ENCODE peak calls at places on chromosomes 16 and 17, in five cellular contexts. One of them, this sample, is unnamed.

GRCh38 chr17:9982159-9982558 is 77.1 kb upstream of the RCVRN start:
- DNase-seq in A549: peak
- DNase-seq in lower lobe of right lung: no peak
- DNase-seq in stomach: no peak
- DNase-seq in NB4: peak
- DNase-seq in this sample: no peak

GRCh38 chr17:81076097-81076754 is 41.3 kb downstream of the BAIAP2 start:
- DNase-seq in lower lobe of right lung: no peak
- DNase-seq in A549: no peak
- DNase-seq in stomach: no peak
- DNase-seq in NB4: no peak
- DNase-seq in this sample: no peak

GRCh38 chr17:60610481-60610880 is 10.5 kb downstream of the PPM1D start:
- DNase-seq in stomach: no peak
- DNase-seq in A549: no peak
- DNase-seq in NB4: no peak
- DNase-seq in lower lobe of right lung: no peak
- DNase-seq in this sample: no peak

GRCh38 chr16:88983771-88984687 is 7.0 kb upstream of the CBFA2T3 start:
- DNase-seq in stomach: no peak
- DNase-seq in A549: no peak
- DNase-seq in NB4: no peak
- DNase-seq in lower lobe of right lung: no peak
- DNase-seq in this sample: no peak

GRCh38 chr16:49096191-49096945 is 185.3 kb downstream of the CBLN1 start:
- DNase-seq in lower lobe of right lung: no peak
- DNase-seq in NB4: no peak
- DNase-seq in A549: no peak
- DNase-seq in stomach: no peak
- DNase-seq in this sample: no peak

GRCh38 chr16:54846761-54847160 is 83.9 kb upstream of the IRX5 start:
- DNase-seq in lower lobe of right lung: no peak
- DNase-seq in NB4: no peak
- DNase-seq in stomach: no peak
- DNase-seq in A549: peak
- DNase-seq in this sample: no peak

GRCh38 chr17:65487161-65487560 is 74.3 kb downstream of the AXIN2 start:
- DNase-seq in lower lobe of right lung: no peak
- DNase-seq in stomach: no peak
- DNase-seq in NB4: no peak
- DNase-seq in A549: no peak
- DNase-seq in this sample: no peak

GRCh38 chr17:68377771-68378201 is 79.5 kb downstream of the WIPI1 start:
- DNase-seq in NB4: no peak
- DNase-seq in A549: no peak
- DNase-seq in lower lobe of right lung: no peak
- DNase-seq in stomach: no peak
- DNase-seq in this sample: no peak

GRCh38 chr17:27633312-27634025 is 2.5 kb downstream of the LGALS9 start:
- DNase-seq in stomach: no peak
- DNase-seq in NB4: no peak
- DNase-seq in A549: no peak
- DNase-seq in lower lobe of right lung: peak
- DNase-seq in this sample: no peak

GRCh38 chr16:89863741-89864391 is 9.5 kb upstream of the TCF25 start:
- DNase-seq in A549: no peak
- DNase-seq in lower lobe of right lung: peak
- DNase-seq in NB4: peak
- DNase-seq in stomach: no peak
- DNase-seq in this sample: no peak

GRCh38 chr16:65782537-65783290 is 583.8 kb upstream of the CDH5 start:
- DNase-seq in stomach: no peak
- DNase-seq in lower lobe of right lung: no peak
- DNase-seq in NB4: no peak
- DNase-seq in A549: no peak
- DNase-seq in this sample: no peak

GRCh38 chr17:6936370-6937028 is 59.4 kb upstream of the ALOX12 start:
- DNase-seq in lower lobe of right lung: no peak
- DNase-seq in NB4: no peak
- DNase-seq in stomach: no peak
- DNase-seq in A549: no peak
- DNase-seq in this sample: no peak

GRCh38 chr16:67483731-67484525 is 581 bp upstream of the AGRP start:
- DNase-seq in NB4: no peak
- DNase-seq in stomach: no peak
- DNase-seq in lower lobe of right lung: no peak
- DNase-seq in A549: no peak
- DNase-seq in this sample: no peak

GRCh38 chr17:6070280-6070894 is at the start of gene WSCD1:
- DNase-seq in stomach: peak
- DNase-seq in A549: peak
- DNase-seq in lower lobe of right lung: no peak
- DNase-seq in NB4: no peak
- DNase-seq in this sample: no peak

GRCh38 chr16:57187508-57187854 is 1.4 kb downstream of the RSPRY1 start:
- DNase-seq in A549: no peak
- DNase-seq in NB4: no peak
- DNase-seq in stomach: no peak
- DNase-seq in lower lobe of right lung: no peak
- DNase-seq in this sample: no peak

GRCh38 chr17:80129006-80129565 is 17.8 kb downstream of the EIF4A3 start:
- DNase-seq in stomach: no peak
- DNase-seq in lower lobe of right lung: no peak
- DNase-seq in NB4: no peak
- DNase-seq in A549: no peak
- DNase-seq in this sample: no peak

GRCh38 chr16:12066823-12067222 is 90.3 kb downstream of the SNX29 start:
- DNase-seq in NB4: no peak
- DNase-seq in A549: no peak
- DNase-seq in stomach: no peak
- DNase-seq in lower lobe of right lung: no peak
- DNase-seq in this sample: no peak

DNA sequence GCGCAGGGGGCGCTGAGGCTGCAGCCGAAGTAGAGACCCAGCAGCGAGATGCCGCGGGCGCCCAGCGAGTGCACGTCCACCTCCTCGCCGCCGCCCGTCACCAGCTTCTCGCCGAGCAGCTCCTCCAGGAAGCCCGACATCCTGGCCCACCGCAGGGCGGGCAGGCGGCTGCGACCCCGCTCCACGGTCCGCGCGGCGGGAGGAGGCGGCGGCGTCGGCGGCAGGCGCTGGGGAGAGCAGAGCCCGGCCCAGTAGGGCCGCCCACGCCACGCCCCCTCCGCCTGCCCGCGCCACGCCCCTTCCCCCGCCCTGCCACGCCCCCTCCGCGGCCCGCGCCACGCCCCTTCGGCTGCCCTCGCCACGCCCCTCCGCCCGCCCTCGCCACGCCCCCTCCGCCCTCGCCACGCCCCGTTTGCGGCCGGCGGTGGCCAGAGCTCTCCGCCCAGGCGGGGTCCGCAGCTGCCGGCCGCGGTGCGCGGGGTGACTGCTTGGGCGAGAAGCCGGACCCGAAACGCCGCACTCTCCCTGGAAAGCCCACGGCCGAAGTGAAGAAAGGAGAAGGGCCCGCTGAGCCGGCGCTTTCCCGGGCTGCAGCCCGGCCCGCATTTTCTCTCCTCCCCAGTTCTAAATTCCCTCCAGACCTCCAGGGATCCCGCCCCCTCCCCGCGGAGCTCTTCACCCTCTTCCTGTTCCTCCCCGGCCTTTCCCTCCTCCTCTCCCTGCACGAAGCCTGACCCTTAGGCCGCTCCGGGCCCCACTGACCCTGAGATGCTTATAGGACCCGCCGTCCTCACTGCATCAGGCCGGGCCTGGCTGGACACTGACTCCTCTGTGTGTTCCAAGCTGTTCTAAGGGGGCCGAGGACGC is at the start of gene NXN:
- DNase-seq in stomach: peak
- DNase-seq in A549: peak
- DNase-seq in lower lobe of right lung: peak
- DNase-seq in NB4: peak
- DNase-seq in this sample: peak
- H3K4me3 ChIP-seq in stomach: peak
- H3K4me3 ChIP-seq in A549: peak
- H3K4me3 ChIP-seq in lower lobe of right lung: peak
- H3K4me3 ChIP-seq in NB4: peak
- H3K4me3 ChIP-seq in this sample: peak

DNA sequence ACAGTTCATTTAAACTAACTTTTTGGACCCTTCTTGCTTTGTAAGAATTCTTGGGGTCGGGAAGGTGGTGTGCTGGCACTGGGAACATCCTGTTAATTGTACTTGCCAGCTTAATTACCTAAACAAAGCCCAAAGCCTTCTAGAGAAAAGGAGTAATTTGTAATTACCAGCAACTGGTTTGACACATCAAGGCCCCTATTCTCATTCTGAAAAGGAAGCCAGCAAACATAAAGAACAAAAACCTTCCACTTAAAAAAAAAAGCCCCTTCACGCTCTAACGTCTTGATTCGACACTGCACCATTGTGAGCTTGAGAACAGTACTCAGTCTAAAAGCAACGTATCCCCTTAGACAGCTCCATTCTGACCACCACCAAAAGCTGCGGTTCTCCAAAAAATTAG is 74.7 kb upstream of the RPH3AL start:
- DNase-seq in lower lobe of right lung: no peak
- DNase-seq in stomach: no peak
- DNase-seq in NB4: no peak
- DNase-seq in A549: no peak
- DNase-seq in this sample: no peak
- H3K4me3 ChIP-seq in lower lobe of right lung: no peak
- H3K4me3 ChIP-seq in stomach: no peak
- H3K4me3 ChIP-seq in NB4: no peak
- H3K4me3 ChIP-seq in A549: no peak
- H3K4me3 ChIP-seq in this sample: no peak

GRCh38 chr17:38451840-38452529 is 23.7 kb downstream of the ARHGAP23 start:
- DNase-seq in A549: no peak
- DNase-seq in NB4: peak
- DNase-seq in lower lobe of right lung: no peak
- DNase-seq in stomach: no peak
- DNase-seq in this sample: peak
- H3K4me3 ChIP-seq in A549: no peak
- H3K4me3 ChIP-seq in NB4: no peak
- H3K4me3 ChIP-seq in lower lobe of right lung: peak
- H3K4me3 ChIP-seq in stomach: peak
- H3K4me3 ChIP-seq in this sample: no peak

GRCh38 chr17:75685508-75685907 is 18.4 kb downstream of the SAP30BP start:
- DNase-seq in stomach: no peak
- DNase-seq in lower lobe of right lung: no peak
- DNase-seq in A549: no peak
- DNase-seq in NB4: no peak
- DNase-seq in this sample: no peak
- H3K4me3 ChIP-seq in stomach: no peak
- H3K4me3 ChIP-seq in lower lobe of right lung: no peak
- H3K4me3 ChIP-seq in A549: no peak
- H3K4me3 ChIP-seq in NB4: no peak
- H3K4me3 ChIP-seq in this sample: no peak

GRCh38 chr17:48551601-48552452 is 6.9 kb upstream of the HOXB2 start:
- DNase-seq in NB4: no peak
- DNase-seq in stomach: no peak
- DNase-seq in lower lobe of right lung: no peak
- DNase-seq in A549: no peak
- DNase-seq in this sample: no peak

GRCh38 chr17:48549909-48550308 is 5.0 kb upstream of the HOXB2 start:
- DNase-seq in NB4: no peak
- DNase-seq in lower lobe of right lung: no peak
- DNase-seq in A549: no peak
- DNase-seq in stomach: no peak
- DNase-seq in this sample: no peak

GRCh38 chr17:48548687-48549621 is 4.0 kb upstream of the HOXB2 start:
- DNase-seq in lower lobe of right lung: no peak
- DNase-seq in stomach: no peak
- DNase-seq in NB4: no peak
- DNase-seq in A549: no peak
- DNase-seq in this sample: no peak

GRCh38 chr17:48551206-48551597 is 6.3 kb upstream of the HOXB2 start:
- DNase-seq in NB4: no peak
- DNase-seq in lower lobe of right lung: no peak
- DNase-seq in A549: no peak
- DNase-seq in stomach: no peak
- DNase-seq in this sample: no peak

DNA sequence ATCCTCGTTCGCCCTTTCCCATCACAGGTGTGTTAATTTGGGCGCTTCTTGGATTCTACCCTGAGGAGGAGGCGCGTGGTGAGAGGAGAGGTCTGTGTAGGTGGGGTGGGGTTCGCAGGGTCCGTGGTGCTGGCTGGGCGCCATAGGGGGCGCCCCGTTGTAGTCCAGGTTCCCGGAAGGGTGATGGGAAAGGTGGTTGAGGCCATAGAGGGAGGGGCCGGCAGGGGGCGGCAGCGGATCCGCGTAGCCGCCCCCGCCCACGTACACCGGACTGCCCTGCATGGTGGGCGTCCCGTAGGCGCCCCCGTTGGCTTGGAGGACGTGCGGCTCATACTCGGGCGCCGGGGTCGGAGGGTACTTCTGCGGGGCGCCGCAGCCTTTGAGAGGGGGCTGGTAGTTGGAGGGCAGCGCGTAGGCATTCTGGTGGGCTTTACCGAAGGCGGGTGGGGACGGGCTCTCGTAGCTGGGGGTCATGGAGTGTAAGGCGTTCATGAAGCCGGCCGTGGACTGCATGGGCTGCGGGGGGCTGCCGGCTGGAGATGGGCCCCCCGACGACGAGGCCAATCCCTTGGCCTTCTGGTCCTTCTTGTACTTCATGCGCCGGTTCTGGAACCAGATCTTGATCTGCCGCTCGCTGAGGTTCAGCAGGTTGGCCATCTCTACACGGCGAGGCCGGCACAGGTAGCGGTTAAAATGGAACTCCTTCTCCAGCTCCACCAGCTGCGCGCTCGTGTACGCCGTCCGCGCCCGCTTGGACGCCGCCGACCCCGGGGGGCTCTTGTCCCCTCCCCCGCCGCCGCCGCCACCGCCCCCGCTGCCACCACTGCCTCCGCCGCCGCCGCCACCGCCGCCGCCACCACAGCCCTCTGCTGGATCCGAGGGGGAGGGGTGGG is 5.7 kb upstream of the HOXB2 start:
- DNase-seq in stomach: no peak
- DNase-seq in A549: no peak
- DNase-seq in NB4: no peak
- DNase-seq in lower lobe of right lung: no peak
- DNase-seq in this sample: no peak
- H3K4me3 ChIP-seq in stomach: peak
- H3K4me3 ChIP-seq in A549: no peak
- H3K4me3 ChIP-seq in NB4: no peak
- H3K4me3 ChIP-seq in lower lobe of right lung: no peak
- H3K4me3 ChIP-seq in this sample: no peak

GRCh38 chr17:35129973-35130351 is 8.5 kb downstream of the FNDC8 start:
- DNase-seq in lower lobe of right lung: no peak
- DNase-seq in NB4: no peak
- DNase-seq in A549: no peak
- DNase-seq in stomach: no peak
- DNase-seq in this sample: no peak

GRCh38 chr17:35132099-35132498 is 10.0 kb downstream of the NLE1 start:
- DNase-seq in A549: no peak
- DNase-seq in NB4: no peak
- DNase-seq in lower lobe of right lung: no peak
- DNase-seq in stomach: no peak
- DNase-seq in this sample: no peak

GRCh38 chr17:35129154-35129972 is 7.9 kb downstream of the FNDC8 start:
- DNase-seq in stomach: no peak
- DNase-seq in NB4: no peak
- DNase-seq in lower lobe of right lung: no peak
- DNase-seq in A549: no peak
- DNase-seq in this sample: no peak

GRCh38 chr17:35130392-35130791 is 9.0 kb downstream of the FNDC8 start:
- DNase-seq in stomach: no peak
- DNase-seq in NB4: no peak
- DNase-seq in A549: no peak
- DNase-seq in lower lobe of right lung: no peak
- DNase-seq in this sample: no peak

GRCh38 chr17:35127751-35128514 is 6.5 kb downstream of the FNDC8 start:
- DNase-seq in NB4: no peak
- DNase-seq in stomach: no peak
- DNase-seq in lower lobe of right lung: no peak
- DNase-seq in A549: no peak
- DNase-seq in this sample: no peak
- H3K4me3 ChIP-seq in NB4: no peak
- H3K4me3 ChIP-seq in stomach: no peak
- H3K4me3 ChIP-seq in lower lobe of right lung: no peak
- H3K4me3 ChIP-seq in A549: no peak
- H3K4me3 ChIP-seq in this sample: no peak

This sample was measured in right lobe of liver.